ENCODE peak calls at places on chromosomes 2 and 18, in four cellular contexts. One of them, this sample, is unnamed.

GRCh38 chr2:130390460-130391057 is 34.7 kb downstream of the PTPN18 start:
- DNase-seq in cardiac septum: no peak
- DNase-seq in central memory CD4-positive, alpha-beta T cell: no peak
- DNase-seq in lung: no peak
- DNase-seq in this sample: no peak

GRCh38 chr2:158011055-158011771 is 90.5 kb upstream of the UPP2 start:
- DNase-seq in central memory CD4-positive, alpha-beta T cell: no peak
- DNase-seq in lung: no peak
- DNase-seq in cardiac septum: no peak
- DNase-seq in this sample: no peak

GRCh38 chr2:101622210-101622609 is 75.3 kb upstream of the MAP4K4 start:
- DNase-seq in lung: no peak
- DNase-seq in central memory CD4-positive, alpha-beta T cell: no peak
- DNase-seq in cardiac septum: no peak
- DNase-seq in this sample: no peak

GRCh38 chr2:121257476-121257831 is 27.5 kb downstream of the TFCP2L1 start:
- DNase-seq in central memory CD4-positive, alpha-beta T cell: no peak
- DNase-seq in lung: no peak
- DNase-seq in cardiac septum: peak; percentile 41
- DNase-seq in this sample: no peak

GRCh38 chr2:144894612-144895300 is 374.8 kb upstream of the ZEB2 start:
- DNase-seq in central memory CD4-positive, alpha-beta T cell: no peak
- DNase-seq in cardiac septum: no peak
- DNase-seq in lung: no peak
- DNase-seq in this sample: no peak

GRCh38 chr2:86035883-86036789 is 69.5 kb downstream of the POLR1A start:
- DNase-seq in central memory CD4-positive, alpha-beta T cell: peak; percentile 83
- DNase-seq in lung: peak; percentile 71
- DNase-seq in cardiac septum: peak; percentile 92
- DNase-seq in this sample: peak; percentile 90

GRCh38 chr2:9392895-9393757 is 30.2 kb downstream of the ITGB1BP1 start:
- DNase-seq in cardiac septum: no peak
- DNase-seq in lung: no peak
- DNase-seq in central memory CD4-positive, alpha-beta T cell: no peak
- DNase-seq in this sample: no peak

GRCh38 chr2:24491626-24492282 is 700 bp downstream of the NCOA1 start:
- DNase-seq in lung: peak; percentile 53
- DNase-seq in central memory CD4-positive, alpha-beta T cell: peak; percentile 64
- DNase-seq in cardiac septum: peak; percentile 82
- DNase-seq in this sample: peak; percentile 72

GRCh38 chr2:232420463-232421188 is 14.0 kb downstream of the ALPG start:
- DNase-seq in lung: no peak
- DNase-seq in central memory CD4-positive, alpha-beta T cell: no peak
- DNase-seq in cardiac septum: peak; percentile 14
- DNase-seq in this sample: no peak

GRCh38 chr18:56248613-56249235 is 389.7 kb downstream of the TXNL1 start:
- DNase-seq in lung: no peak
- DNase-seq in cardiac septum: no peak
- DNase-seq in central memory CD4-positive, alpha-beta T cell: no peak
- DNase-seq in this sample: peak; percentile 8

GRCh38 chr2:3634631-3635091 is 23.3 kb upstream of the ALLC start:
- DNase-seq in central memory CD4-positive, alpha-beta T cell: no peak
- DNase-seq in lung: no peak
- DNase-seq in cardiac septum: peak; percentile 60
- DNase-seq in this sample: no peak

GRCh38 chr2:33670392-33670937 is 71.4 kb upstream of the FAM98A start:
- DNase-seq in central memory CD4-positive, alpha-beta T cell: no peak
- DNase-seq in cardiac septum: no peak
- DNase-seq in lung: no peak
- DNase-seq in this sample: no peak

GRCh38 chr2:120385355-120386127 is 39.6 kb downstream of the INHBB start:
- DNase-seq in lung: no peak
- DNase-seq in cardiac septum: no peak
- DNase-seq in central memory CD4-positive, alpha-beta T cell: no peak
- DNase-seq in this sample: no peak

GRCh38 chr2:46252891-46253659 is 44.1 kb upstream of the EPAS1 start:
- DNase-seq in lung: no peak
- DNase-seq in central memory CD4-positive, alpha-beta T cell: no peak
- DNase-seq in cardiac septum: no peak
- DNase-seq in this sample: no peak

GRCh38 chr2:211737282-211737681 is 801.3 kb downstream of the ERBB4 start:
- DNase-seq in lung: no peak
- DNase-seq in cardiac septum: no peak
- DNase-seq in central memory CD4-positive, alpha-beta T cell: no peak
- DNase-seq in this sample: no peak

GRCh38 chr2:189222440-189222839 is 42.9 kb upstream of the COL5A2 start:
- DNase-seq in central memory CD4-positive, alpha-beta T cell: no peak
- DNase-seq in lung: peak; percentile 81
- DNase-seq in cardiac septum: no peak
- DNase-seq in this sample: no peak

GRCh38 chr2:220887271-220887870 is 684.7 kb downstream of the EPHA4 start:
- DNase-seq in cardiac septum: no peak
- DNase-seq in central memory CD4-positive, alpha-beta T cell: no peak
- DNase-seq in lung: no peak
- DNase-seq in this sample: no peak

GRCh38 chr18:48607049-48607984 is 68.5 kb downstream of the CTIF start:
- DNase-seq in cardiac septum: no peak
- DNase-seq in central memory CD4-positive, alpha-beta T cell: no peak
- DNase-seq in lung: peak; percentile 54
- DNase-seq in this sample: no peak

GRCh38 chr2:120566331-120567035 is 169.2 kb upstream of the GLI2 start:
- DNase-seq in cardiac septum: peak; percentile 87
- DNase-seq in central memory CD4-positive, alpha-beta T cell: no peak
- DNase-seq in lung: no peak
- DNase-seq in this sample: no peak

GRCh38 chr2:231297108-231297908 is 98.2 kb upstream of the B3GNT7 start:
- DNase-seq in central memory CD4-positive, alpha-beta T cell: no peak
- DNase-seq in cardiac septum: no peak
- DNase-seq in lung: peak; percentile 40
- DNase-seq in this sample: peak; percentile 85

GRCh38 chr18:58201728-58202405 is 157.8 kb downstream of the NEDD4L start:
- DNase-seq in cardiac septum: no peak
- DNase-seq in lung: no peak
- DNase-seq in central memory CD4-positive, alpha-beta T cell: no peak
- DNase-seq in this sample: no peak

GRCh38 chr2:74908763-74909444 is 49.5 kb upstream of the POLE4 start:
- DNase-seq in cardiac septum: no peak
- DNase-seq in lung: peak; percentile 56
- DNase-seq in central memory CD4-positive, alpha-beta T cell: no peak
- DNase-seq in this sample: no peak

GRCh38 chr2:222751821-222752719 is 80.6 kb downstream of the MOGAT1 start:
- DNase-seq in cardiac septum: no peak
- DNase-seq in central memory CD4-positive, alpha-beta T cell: no peak
- DNase-seq in lung: no peak
- DNase-seq in this sample: no peak